ENCODE peak calls at places on chromosome 6, in eight cellular contexts. R is BJ, L is tibial nerve, X is vagina, S is kidney, B is GM12865, N is astrocyte of the spinal cord, F is body of pancreas. T is an unnamed sample.

GRCh38 chr6:128754658-128755256 is 128.2 kb upstream of the LAMA2 start:
- DNase-seq in R (no peak), L (no peak), X (no peak), S (no peak), B (peak; percentile 74), N (no peak), F (no peak), T (no peak)

GRCh38 chr6:116229287-116229913 is 24.5 kb downstream of the TSPYL4 start:
- DNase-seq in R (peak; percentile 46), L (peak; percentile 86), X (no peak), S (peak; percentile 88), B (peak; percentile 29), N (peak; percentile 93), F (peak; percentile 62), T (peak; percentile 53)

GRCh38 chr6:15535495-15536200 is 127.2 kb downstream of the DTNBP1 start:
- DNase-seq in R (no peak), L (no peak), X (no peak), S (no peak), B (no peak), N (no peak), F (no peak), T (no peak)

GRCh38 chr6:43738877-43739641 is 31.0 kb upstream of the VEGFA start:
- DNase-seq in R (no peak), L (no peak), X (no peak), S (no peak), B (no peak), N (no peak), F (no peak), T (peak; percentile 17)

GRCh38 chr6:40962241-40962640 is 76.8 kb downstream of the UNC5CL start:
- DNase-seq in R (peak; percentile 84), L (no peak), X (no peak), S (no peak), B (peak; percentile 64), N (peak; percentile 87), F (no peak), T (no peak)

GRCh38 chr6:33201147-33201545 is 479 bp downstream of the SLC39A7 start:
- DNase-seq in R (no peak), L (no peak), X (no peak), S (no peak), B (peak; percentile 36), N (no peak), F (no peak), T (no peak)

GRCh38 chr6:168884646-168885086 is 369.0 kb downstream of the THBS2 start:
- DNase-seq in R (no peak), L (peak; percentile 70), X (no peak), S (peak; percentile 88), B (peak; percentile 21), N (peak; percentile 29), F (peak; percentile 68), T (peak; percentile 72)

GRCh38 chr6:163356324-163356723 is 58.2 kb upstream of the QKI start:
- DNase-seq in R (no peak), L (no peak), X (no peak), S (no peak), B (no peak), N (peak; percentile 77), F (no peak), T (no peak)

GRCh38 chr6:169898788-169899480 is 147.5 kb downstream of the ERMARD start:
- DNase-seq in R (no peak), L (no peak), X (no peak), S (no peak), B (no peak), N (no peak), F (no peak), T (no peak)

GRCh38 chr6:96626749-96627353 is 63.9 kb downstream of the FHL5 start:
- DNase-seq in R (peak; percentile 3), L (no peak), X (no peak), S (no peak), B (peak; percentile 68), N (peak; percentile 36), F (no peak), T (peak; percentile 30)

GRCh38 chr6:43185391-43185790 is 3.4 kb downstream of the CUL9 start:
- DNase-seq in R (no peak), L (no peak), X (no peak), S (no peak), B (no peak), N (no peak), F (no peak), T (no peak)

GRCh38 chr6:112040933-112041332 is 13.0 kb upstream of the CCN6 start:
- DNase-seq in R (no peak), L (no peak), X (no peak), S (no peak), B (no peak), N (no peak), F (no peak), T (no peak)

GRCh38 chr6:129133770-129134192 is 250.8 kb downstream of the LAMA2 start:
- DNase-seq in R (no peak), L (no peak), X (no peak), S (no peak), B (no peak), N (peak; percentile 79), F (no peak), T (no peak)

GRCh38 chr6:133899556-133899955 is 10.6 kb downstream of the TCF21 start:
- DNase-seq in R (no peak), L (no peak), X (no peak), S (no peak), B (no peak), N (no peak), F (no peak), T (no peak)

GRCh38 chr6:34179106-34179720 is 33.3 kb upstream of the GRM4 start:
- DNase-seq in R (no peak), L (no peak), X (no peak), S (peak; percentile 48), B (no peak), N (no peak), F (no peak), T (no peak)

GRCh38 chr6:16965679-16966078 is 136.2 kb upstream of the STMND1 start:
- DNase-seq in R (no peak), L (no peak), X (no peak), S (no peak), B (no peak), N (no peak), F (no peak), T (no peak)

GRCh38 chr6:153312633-153313032 is 181.6 kb upstream of the RGS17 start:
- DNase-seq in R (no peak), L (no peak), X (no peak), S (peak; percentile 75), B (peak; percentile 49), N (peak; percentile 75), F (peak; percentile 63), T (peak; percentile 45)

GRCh38 chr6:34383171-34383631 is 9.3 kb downstream of the NUDT3 start:
- DNase-seq in R (no peak), L (no peak), X (no peak), S (no peak), B (no peak), N (no peak), F (no peak), T (no peak)

GRCh38 chr6:5968817-5969726 is 37.7 kb downstream of the NRN1 start:
- DNase-seq in R (no peak), L (peak; percentile 25), X (no peak), S (peak; percentile 83), B (no peak), N (peak; percentile 46), F (peak; percentile 65), T (no peak)

GRCh38 chr6:107819976-107820551 is 4.0 kb downstream of the SCML4 start:
- DNase-seq in R (no peak), L (no peak), X (no peak), S (no peak), B (no peak), N (no peak), F (peak; percentile 16), T (peak; percentile 11)
- H3K4me3 ChIP-seq in R (no peak overlapping the region), L (peak overlapping the region; percentile 31), X (no peak overlapping the region), S (peak overlapping the region; percentile 39), B (no peak overlapping the region), N (peak overlapping the region; percentile 18), F (no peak overlapping the region), T (no peak overlapping the region)

DNA sequence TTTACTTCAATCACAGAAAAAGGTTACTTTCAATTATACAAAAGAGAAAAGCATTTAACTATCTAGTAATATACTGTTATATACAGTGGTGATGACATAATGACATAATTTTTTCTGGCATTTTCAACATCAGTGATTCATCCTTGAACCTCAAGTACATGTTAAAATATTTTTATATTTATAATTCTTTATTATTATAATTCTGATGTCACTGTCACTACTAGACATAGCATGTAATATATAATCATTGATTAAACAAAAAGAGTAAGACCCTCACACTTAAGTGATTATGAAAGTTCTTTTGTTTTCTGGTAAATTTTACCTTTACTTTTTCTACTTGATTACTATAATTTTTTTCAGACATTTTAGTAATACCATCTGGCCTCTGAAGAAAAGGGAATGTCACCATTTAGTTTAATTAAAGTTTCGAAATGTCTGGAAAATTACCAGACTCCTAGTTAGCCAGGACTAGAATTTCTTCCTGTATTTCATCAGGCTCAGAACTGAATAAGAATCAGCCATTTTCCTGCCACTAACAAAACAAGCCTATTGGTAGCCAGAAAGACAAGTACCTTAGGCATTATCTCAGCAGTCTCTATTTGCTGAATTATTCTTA is 71.5 kb downstream of the FILIP1 start:
- DNase-seq in R (no peak), L (no peak), X (no peak), S (no peak), B (no peak), N (no peak), F (no peak), T (no peak)
- H3K4me3 ChIP-seq in R (no peak overlapping the region), L (no peak overlapping the region), X (no peak overlapping the region), S (no peak overlapping the region), B (no peak overlapping the region), N (no peak overlapping the region), F (no peak overlapping the region), T (no peak overlapping the region)

DNA sequence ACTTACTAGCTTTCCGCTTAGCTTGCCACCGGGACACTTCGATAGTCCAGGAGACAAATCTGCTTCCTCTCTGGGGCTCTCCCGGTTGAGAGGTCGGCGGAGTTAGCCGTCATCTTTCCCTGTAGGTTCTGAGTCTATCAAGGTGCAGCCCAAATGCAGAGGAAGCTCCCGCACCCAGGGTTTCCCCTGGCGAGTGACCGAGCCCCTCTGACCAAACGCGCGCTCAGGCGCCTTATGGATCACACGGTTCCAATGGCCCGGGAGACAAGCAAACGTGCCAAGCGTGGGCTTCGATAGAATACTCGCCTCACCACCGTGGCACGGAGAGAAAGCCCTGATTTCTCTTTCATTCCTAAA is 15.8 kb upstream of the FOXC1 start:
- DNase-seq in R (no peak), L (no peak), X (no peak), S (no peak), B (no peak), N (no peak), F (no peak), T (no peak)
- H3K4me3 ChIP-seq in R (no peak overlapping the region), L (no peak overlapping the region), X (no peak overlapping the region), S (no peak overlapping the region), B (no peak overlapping the region), N (no peak overlapping the region), F (no peak overlapping the region), T (no peak overlapping the region)

DNA sequence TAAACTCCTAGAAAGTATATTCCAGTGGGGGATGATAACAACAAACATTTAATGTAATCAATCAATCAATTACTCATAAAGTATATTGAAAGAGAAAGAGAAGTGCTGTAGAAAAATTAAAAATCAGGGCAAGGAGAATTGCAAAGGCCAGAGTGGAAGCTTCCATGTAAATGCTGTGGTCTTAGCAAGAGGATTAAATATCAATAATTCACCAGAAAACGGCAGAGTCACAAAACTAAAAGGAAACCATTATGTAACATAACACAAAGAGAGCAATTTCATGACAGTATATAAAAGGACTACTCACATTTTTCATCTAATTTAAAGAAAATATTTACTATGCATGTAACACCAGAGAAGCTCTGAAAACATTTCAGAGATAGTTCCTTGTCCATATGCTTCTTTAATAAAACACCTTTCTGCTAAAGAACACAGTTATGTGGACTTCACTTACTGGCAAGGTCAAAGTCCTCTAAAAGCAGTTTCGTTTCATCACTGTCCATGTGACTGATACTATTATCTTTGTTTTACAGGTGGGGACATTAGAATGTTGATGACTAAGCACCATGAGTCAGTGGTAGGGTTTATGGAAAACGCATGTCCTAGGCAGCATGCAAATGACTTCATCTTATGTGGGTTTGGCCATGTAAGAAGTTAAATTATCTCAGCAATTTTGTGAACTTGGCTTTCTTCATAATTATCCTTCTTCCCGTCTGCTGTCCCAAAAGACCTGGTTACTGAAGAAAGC is 185.7 kb upstream of the TENT5A start:
- DNase-seq in R (peak; percentile 80), L (no peak), X (no peak), S (no peak), B (peak; percentile 17), N (peak; percentile 91), F (peak; percentile 59), T (no peak)
- H3K4me3 ChIP-seq in R (no peak overlapping the region), L (no peak overlapping the region), X (no peak overlapping the region), S (no peak overlapping the region), B (no peak overlapping the region), N (no peak overlapping the region), F (no peak overlapping the region), T (no peak overlapping the region)